ENCODE peak calls at places on chromosomes 4 and X, in eight cellular contexts. U, D, V, A, J, Z, E and R are unnamed samples.

GRCh38 chrX:106963111-106963510 is 36.9 kb downstream of the MORC4 start:
- DNase-seq in Z (no peak), D (no peak), J (no peak), E (no peak), A (no peak), U (no peak), V (no peak), R (no peak)

GRCh38 chrX:18883234-18883960 is 100.5 kb downstream of the PHKA2 start:
- DNase-seq in U (no peak), J (no peak), E (no peak), V (peak), Z (no peak), A (peak), D (no peak), R (no peak)

GRCh38 chrX:39536165-39536564 is 561.6 kb downstream of the BCOR start:
- DNase-seq in D (no peak), J (no peak), A (no peak), U (no peak), V (no peak), Z (no peak), E (no peak), R (no peak)

GRCh38 chr4:39718366-39719323 is 20.7 kb downstream of the UBE2K start:
- DNase-seq in E (no peak), J (no peak), A (no peak), V (no peak), Z (no peak), D (peak), U (no peak), R (no peak)

GRCh38 chr4:36427696-36428095 is 146.3 kb downstream of the DTHD1 start:
- DNase-seq in A (no peak), U (no peak), E (no peak), V (no peak), D (no peak), Z (no peak), J (no peak), R (no peak)

GRCh38 chrX:129719268-129719667 is 19.5 kb upstream of the XPNPEP2 start:
- DNase-seq in U (no peak), E (no peak), D (no peak), J (no peak), A (no peak), Z (no peak), V (no peak), R (no peak)

GRCh38 chr4:25031077-25031606 is 396 bp upstream of the LGI2 start:
- DNase-seq in E (no peak), V (no peak), A (no peak), J (no peak), D (peak), Z (peak), U (no peak), R (no peak)

GRCh38 chrX:100643943-100644587 is at the start of gene SRPX2:
- DNase-seq in Z (peak), U (peak), E (no peak), J (peak), A (no peak), V (peak), D (no peak), R (no peak)

GRCh38 chr4:26132858-26133257 is 188.0 kb upstream of the RBPJ start:
- DNase-seq in U (no peak), D (no peak), Z (no peak), V (no peak), E (no peak), J (no peak), A (no peak), R (no peak)

GRCh38 chr4:83010111-83010521 is 507 bp downstream of the LIN54 start:
- DNase-seq in D (no peak), V (no peak), U (no peak), A (no peak), E (no peak), Z (no peak), J (no peak), R (peak)

GRCh38 chr4:7622371-7622770 is 187.6 kb upstream of the PSAPL1 start:
- DNase-seq in J (no peak), D (peak), A (peak), Z (no peak), E (no peak), V (no peak), U (no peak), R (no peak)

GRCh38 chr4:128359422-128359821 is 71.8 kb upstream of the PGRMC2 start:
- DNase-seq in V (no peak), Z (no peak), E (no peak), D (no peak), U (no peak), A (no peak), J (no peak), R (no peak)

GRCh38 chr4:88382621-88383020 is 4.0 kb downstream of the HERC6 start:
- DNase-seq in J (no peak), A (no peak), V (peak), E (no peak), U (no peak), Z (no peak), D (no peak), R (no peak)

GRCh38 chr4:28831867-28832266 is 1888.3 kb upstream of the PCDH7 start:
- DNase-seq in A (no peak), V (no peak), U (no peak), J (no peak), Z (no peak), D (no peak), E (no peak), R (no peak)

GRCh38 chr4:85486425-85487101 is 11.6 kb downstream of the ARHGAP24 start:
- DNase-seq in E (no peak), U (no peak), Z (no peak), J (no peak), A (no peak), D (no peak), V (peak), R (no peak)

GRCh38 chr4:159240690-159241089 is 137.8 kb downstream of the RAPGEF2 start:
- DNase-seq in A (no peak), J (no peak), Z (no peak), E (no peak), D (no peak), U (no peak), V (no peak), R (no peak)

GRCh38 chr4:22476011-22476410 is 39.9 kb downstream of the ADGRA3 start:
- DNase-seq in Z (no peak), A (no peak), E (no peak), U (no peak), V (no peak), D (no peak), J (no peak), R (no peak)

GRCh38 chr4:7389101-7389701 is 45.5 kb downstream of the PSAPL1 start:
- DNase-seq in U (no peak), D (peak), J (no peak), A (no peak), E (no peak), Z (no peak), V (no peak), R (no peak)

GRCh38 chr4:77433102-77433733 is 172.4 kb upstream of the CXCL13 start:
- DNase-seq in A (no peak), V (peak), J (no peak), E (peak), Z (no peak), U (no peak), D (no peak), R (peak)

GRCh38 chrX:130085551-130085986 is 24.7 kb downstream of the ELF4 start:
- DNase-seq in V (no peak), Z (peak), J (no peak), A (no peak), D (no peak), E (no peak), U (no peak), R (no peak)

GRCh38 chr4:70996014-70996353 is 2.5 kb downstream of the DCK start:
- DNase-seq in V (no peak), E (no peak), J (no peak), Z (no peak), U (no peak), A (no peak), D (no peak), R (peak)

GRCh38 chr4:171846232-171846631 is 33.0 kb downstream of the GALNTL6 start:
- DNase-seq in V (peak), D (no peak), Z (no peak), J (no peak), E (peak), A (no peak), U (no peak), R (peak)

GRCh38 chrX:42920752-42921151 is 142.8 kb upstream of the PPP1R2C start:
- DNase-seq in D (no peak), A (no peak), J (no peak), V (no peak), E (no peak), U (no peak), Z (no peak), R (no peak)

GRCh38 chr4:77921701-77922100 is 59.1 kb downstream of the MRPL1 start:
- DNase-seq in J (peak), V (peak), D (no peak), E (no peak), Z (no peak), A (no peak), U (no peak), R (no peak)

GRCh38 chr4:8726344-8726851 is 133.8 kb downstream of the CPZ start:
- DNase-seq in V (no peak), Z (no peak), J (no peak), A (peak), U (no peak), E (no peak), D (no peak), R (no peak)

GRCh38 chr4:128837198-128837597 is 27.7 kb downstream of the JADE1 start:
- DNase-seq in U (no peak), J (no peak), V (no peak), D (no peak), E (no peak), A (no peak), Z (no peak), R (no peak)

GRCh38 chr4:127586922-127587571 is 45.7 kb upstream of the INTU start:
- DNase-seq in A (no peak), J (peak), U (no peak), V (peak), E (peak), D (no peak), Z (no peak), R (peak)

GRCh38 chrX:13659057-13659456 is 6.1 kb downstream of the TCEANC start:
- DNase-seq in J (no peak), A (no peak), V (peak), D (no peak), U (no peak), Z (no peak), E (no peak), R (peak)

GRCh38 chrX:139538907-139539593 is 8.5 kb downstream of the F9 start:
- DNase-seq in Z (no peak), J (no peak), V (no peak), D (no peak), A (no peak), U (no peak), E (no peak), R (no peak)

GRCh38 chrX:139532834-139533233 is 2.3 kb downstream of the F9 start:
- DNase-seq in U (no peak), V (no peak), E (no peak), D (no peak), Z (no peak), J (no peak), A (no peak), R (no peak)

GRCh38 chrX:139530550-139530949 is at the start of gene F9:
- DNase-seq in Z (no peak), U (no peak), V (no peak), D (no peak), E (no peak), J (no peak), A (no peak), R (no peak)

GRCh38 chrX:139533444-139533843 is 2.9 kb downstream of the F9 start:
- DNase-seq in A (no peak), V (no peak), E (no peak), Z (no peak), U (no peak), J (no peak), D (no peak), R (no peak)
- TF ChIP-seq POLR2A in A (no peak), V (no peak), E (no peak), Z (no peak), U (no peak), J (no peak), D (no peak), R (no peak)

GRCh38 chrX:136251042-136251991 is at the start of gene MAP7D3:
- DNase-seq in V (peak), U (no peak), Z (peak), D (peak), E (peak), A (no peak), J (peak), R (peak)
- TF ChIP-seq POLR2A in V (peak), U (no peak), Z (peak), D (no peak), E (peak), A (no peak), J (peak), R (no peak)

GRCh38 chr4:142463195-142463594 is 382.9 kb downstream of the INPP4B start:
- DNase-seq in E (no peak), U (no peak), D (no peak), A (no peak), V (no peak), J (no peak), Z (no peak), R (no peak)

GRCh38 chr4:142467086-142467485 is 379.0 kb downstream of the INPP4B start:
- DNase-seq in Z (no peak), A (no peak), D (no peak), E (no peak), U (no peak), J (no peak), V (no peak), R (no peak)
- TF ChIP-seq POLR2A in Z (no peak), A (no peak), D (no peak), E (no peak), U (no peak), J (no peak), V (no peak), R (no peak)

DNA sequence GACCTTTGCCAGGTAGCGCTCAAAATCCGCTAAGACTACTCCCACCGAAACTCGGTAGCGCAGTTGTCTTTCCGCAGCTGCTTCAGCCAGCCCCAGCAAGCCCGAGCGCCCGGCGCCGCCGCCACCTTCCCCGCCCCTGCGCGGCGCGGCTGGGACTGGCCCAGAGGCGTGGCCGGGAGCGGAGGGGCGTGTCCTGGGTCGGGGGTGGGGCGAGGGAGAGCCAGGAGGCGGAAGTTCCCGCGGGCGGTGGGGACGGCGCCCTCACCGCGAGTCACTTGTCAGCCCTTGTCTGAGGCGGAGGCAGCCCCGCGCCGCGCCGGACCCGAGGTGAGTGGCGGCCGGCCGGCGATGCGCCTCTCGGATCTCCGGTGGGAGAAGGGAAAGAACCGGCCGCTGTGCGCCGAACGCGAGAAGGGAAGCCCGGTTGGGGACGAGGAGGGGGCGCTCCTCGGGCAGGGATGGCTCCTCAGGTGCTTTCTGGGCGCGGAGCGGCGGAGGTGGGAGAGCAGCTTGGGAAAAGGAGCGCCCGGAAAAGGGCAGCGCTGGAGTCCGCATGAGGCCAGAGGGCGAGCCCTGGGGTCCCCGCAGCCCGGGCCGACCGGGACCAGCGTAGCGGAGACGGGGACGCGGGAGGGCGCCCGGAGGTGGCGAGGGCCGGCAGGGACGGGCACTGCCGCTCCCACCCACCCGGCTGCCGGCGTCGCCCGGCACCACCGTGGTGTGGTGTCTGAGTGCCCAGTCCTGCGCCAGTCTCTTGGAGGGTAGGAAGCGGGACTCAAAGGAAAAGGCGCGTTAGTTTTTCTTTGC is at the start of gene PDLIM5:
- DNase-seq in D (peak), J (peak), A (peak), V (peak), U (peak), E (peak), Z (peak), R (peak)
- TF ChIP-seq POLR2A in D (peak), J (peak), A (peak), V (peak), U (peak), E (peak), Z (peak), R (peak)